ENCODE peak calls at places on chromosome 12, in five cellular contexts. V is NCI-H510A treated with DMSO at 0.1 percent for 48 hours, B is A172, X is activated gamma-delta T cell treated with Interleukin-2 at 50 U/mL for 16 hours, J is body of pancreas. C is an unnamed sample.
A peak's percentile ranks its signal among the peaks of the same experiment; 100 is the strongest.

GRCh38 chr12:111046896-111047295 is 126.5 kb upstream of the MYL2 start:
- DNase-seq in V (no peak), B (no peak), X (no peak), J (no peak), C (no peak)

GRCh38 chr12:92065018-92065499 is 80.6 kb downstream of the BTG1 start:
- DNase-seq in V (peak; percentile 52), B (peak; percentile 7), X (no peak), J (peak; percentile 96), C (peak; percentile 52)

GRCh38 chr12:120620624-120621023 is 19.8 kb upstream of the CABP1 start:
- DNase-seq in V (no peak), B (no peak), X (no peak), J (no peak), C (no peak)

GRCh38 chr12:98821849-98822248 is 176.8 kb downstream of the APAF1 start:
- DNase-seq in V (no peak), B (no peak), X (no peak), J (no peak), C (no peak)

GRCh38 chr12:1246637-1247036 is 255.6 kb downstream of the ERC1 start:
- DNase-seq in V (no peak), B (no peak), X (no peak), J (no peak), C (no peak)

GRCh38 chr12:129854591-129854990 is 49.2 kb downstream of the TMEM132D start:
- DNase-seq in V (no peak), B (no peak), X (no peak), J (no peak), C (peak; percentile 50)

GRCh38 chr12:64180951-64181350 is 41.1 kb downstream of the KICS2 start:
- DNase-seq in V (no peak), B (peak; percentile 81), X (no peak), J (peak; percentile 32), C (peak; percentile 82)

GRCh38 chr12:29519585-29520182 is 22.2 kb upstream of the OVCH1 start:
- DNase-seq in V (peak; percentile 24), B (peak; percentile 28), X (peak; percentile 14), J (peak; percentile 31), C (peak; percentile 34)

GRCh38 chr12:41013921-41014642 is 174.0 kb upstream of the PDZRN4 start:
- DNase-seq in V (no peak), B (peak; percentile 52), X (no peak), J (no peak), C (no peak)

GRCh38 chr12:117069926-117070900 is 29.0 kb downstream of the TESC start:
- DNase-seq in V (no peak), B (no peak), X (no peak), J (peak; percentile 42), C (no peak)

GRCh38 chr12:46107591-46107990 is 117.2 kb upstream of the SCAF11 start:
- DNase-seq in V (no peak), B (no peak), X (no peak), J (no peak), C (no peak)

GRCh38 chr12:95810411-95810810 is 19.8 kb upstream of the NTN4 start:
- DNase-seq in V (no peak), B (no peak), X (no peak), J (no peak), C (no peak)

GRCh38 chr12:45259732-45260480 is 44.0 kb downstream of the ANO6 start:
- DNase-seq in V (no peak), B (no peak), X (no peak), J (no peak), C (no peak)

GRCh38 chr12:103840399-103840880 is 594 bp downstream of the NT5DC3 start:
- DNase-seq in V (no peak), B (no peak), X (no peak), J (no peak), C (peak; percentile 48)

GRCh38 chr12:119157528-119157927 is 21.2 kb upstream of the HSPB8 start:
- DNase-seq in V (no peak), B (no peak), X (no peak), J (no peak), C (no peak)

GRCh38 chr12:13278249-13278787 is 81.8 kb downstream of the EMP1 start:
- DNase-seq in V (peak; percentile 29), B (no peak), X (peak; percentile 51), J (peak; percentile 64), C (peak; percentile 81)

GRCh38 chr12:69688496-69689427 is 10.3 kb downstream of the BEST3 start:
- DNase-seq in V (no peak), B (peak; percentile 96), X (peak; percentile 6), J (peak; percentile 33), C (peak; percentile 98)

GRCh38 chr12:26271889-26272492 is 76.6 kb downstream of the SSPN start:
- DNase-seq in V (no peak), B (peak; percentile 85), X (no peak), J (peak; percentile 80), C (peak; percentile 97)

GRCh38 chr12:131852551-131853299 is 24.5 kb downstream of the MMP17 start:
- DNase-seq in V (no peak), B (peak; percentile 72), X (no peak), J (no peak), C (peak; percentile 73)

GRCh38 chr12:101042211-101042610 is 167.8 kb downstream of the SLC5A8 start:
- DNase-seq in V (peak; percentile 73), B (no peak), X (no peak), J (peak; percentile 79), C (no peak)

C was measured in Daoy.